ENCODE peak calls at places on chromosomes 3 and 15, in six cellular contexts. One of them, this sample, is unnamed.

GRCh38 chr3:57068437-57069089 is 8.1 kb downstream of the SPATA12 start:
- DNase-seq in COR-L47: no peak
- DNase-seq in activated T-helper 9 cell treated with anti-CD3 and anti-CD28 coated beads, Interleukin-2, amount 50 U/mL, for 16 hours: no peak
- DNase-seq in brain microvascular endothelial cell: peak; percentile 77
- DNase-seq in body of pancreas: peak; percentile 53
- DNase-seq in mesenchymal stem cell: peak; percentile 88
- DNase-seq in this sample: peak; percentile 66

GRCh38 chr3:104102386-104102785 is 1264.3 kb upstream of the ALCAM start:
- DNase-seq in COR-L47: peak; percentile 54
- DNase-seq in activated T-helper 9 cell treated with anti-CD3 and anti-CD28 coated beads, Interleukin-2, amount 50 U/mL, for 16 hours: no peak
- DNase-seq in brain microvascular endothelial cell: peak; percentile 70
- DNase-seq in body of pancreas: peak; percentile 48
- DNase-seq in mesenchymal stem cell: peak; percentile 62
- DNase-seq in this sample: peak; percentile 60

GRCh38 chr3:150736316-150736719 is 26.7 kb downstream of the SIAH2 start:
- DNase-seq in COR-L47: no peak
- DNase-seq in activated T-helper 9 cell treated with anti-CD3 and anti-CD28 coated beads, Interleukin-2, amount 50 U/mL, for 16 hours: no peak
- DNase-seq in brain microvascular endothelial cell: no peak
- DNase-seq in body of pancreas: no peak
- DNase-seq in mesenchymal stem cell: no peak
- DNase-seq in this sample: no peak

GRCh38 chr3:51045006-51045405 is 340.1 kb upstream of the MANF start:
- DNase-seq in COR-L47: no peak
- DNase-seq in activated T-helper 9 cell treated with anti-CD3 and anti-CD28 coated beads, Interleukin-2, amount 50 U/mL, for 16 hours: no peak
- DNase-seq in brain microvascular endothelial cell: no peak
- DNase-seq in body of pancreas: no peak
- DNase-seq in mesenchymal stem cell: no peak
- DNase-seq in this sample: no peak

GRCh38 chr3:116034797-116035196 is 410.5 kb downstream of the LSAMP start:
- DNase-seq in COR-L47: no peak
- DNase-seq in activated T-helper 9 cell treated with anti-CD3 and anti-CD28 coated beads, Interleukin-2, amount 50 U/mL, for 16 hours: no peak
- DNase-seq in brain microvascular endothelial cell: no peak
- DNase-seq in body of pancreas: no peak
- DNase-seq in mesenchymal stem cell: no peak
- DNase-seq in this sample: no peak

GRCh38 chr3:182618981-182619591 is 174.2 kb upstream of the ATP11B start:
- DNase-seq in COR-L47: no peak
- DNase-seq in activated T-helper 9 cell treated with anti-CD3 and anti-CD28 coated beads, Interleukin-2, amount 50 U/mL, for 16 hours: no peak
- DNase-seq in brain microvascular endothelial cell: peak; percentile 38
- DNase-seq in body of pancreas: no peak
- DNase-seq in mesenchymal stem cell: peak; percentile 14
- DNase-seq in this sample: no peak

GRCh38 chr3:52547143-52547542 is 10.7 kb downstream of the UQCC5 start:
- DNase-seq in COR-L47: no peak
- DNase-seq in activated T-helper 9 cell treated with anti-CD3 and anti-CD28 coated beads, Interleukin-2, amount 50 U/mL, for 16 hours: no peak
- DNase-seq in brain microvascular endothelial cell: no peak
- DNase-seq in body of pancreas: no peak
- DNase-seq in mesenchymal stem cell: no peak
- DNase-seq in this sample: no peak

GRCh38 chr3:168862466-168862865 is 766.7 kb upstream of the GOLIM4 start:
- DNase-seq in COR-L47: no peak
- DNase-seq in activated T-helper 9 cell treated with anti-CD3 and anti-CD28 coated beads, Interleukin-2, amount 50 U/mL, for 16 hours: no peak
- DNase-seq in brain microvascular endothelial cell: no peak
- DNase-seq in body of pancreas: no peak
- DNase-seq in mesenchymal stem cell: no peak
- DNase-seq in this sample: no peak

GRCh38 chr3:27467545-27467944 is 16.6 kb downstream of the SLC4A7 start:
- DNase-seq in COR-L47: peak; percentile 32
- DNase-seq in activated T-helper 9 cell treated with anti-CD3 and anti-CD28 coated beads, Interleukin-2, amount 50 U/mL, for 16 hours: no peak
- DNase-seq in brain microvascular endothelial cell: no peak
- DNase-seq in body of pancreas: no peak
- DNase-seq in mesenchymal stem cell: peak; percentile 55
- DNase-seq in this sample: peak; percentile 70

GRCh38 chr3:176079785-176080184 is 1117.5 kb downstream of the TBL1XR1 start:
- DNase-seq in COR-L47: no peak
- DNase-seq in activated T-helper 9 cell treated with anti-CD3 and anti-CD28 coated beads, Interleukin-2, amount 50 U/mL, for 16 hours: no peak
- DNase-seq in brain microvascular endothelial cell: no peak
- DNase-seq in body of pancreas: no peak
- DNase-seq in mesenchymal stem cell: no peak
- DNase-seq in this sample: no peak

GRCh38 chr3:52498134-52499054 is 3.3 kb downstream of the STAB1 start:
- DNase-seq in COR-L47: no peak
- DNase-seq in activated T-helper 9 cell treated with anti-CD3 and anti-CD28 coated beads, Interleukin-2, amount 50 U/mL, for 16 hours: no peak
- DNase-seq in brain microvascular endothelial cell: no peak
- DNase-seq in body of pancreas: peak; percentile 76
- DNase-seq in mesenchymal stem cell: no peak
- DNase-seq in this sample: no peak

GRCh38 chr3:177071496-177072156 is 125.7 kb downstream of the TBL1XR1 start:
- DNase-seq in COR-L47: no peak
- DNase-seq in activated T-helper 9 cell treated with anti-CD3 and anti-CD28 coated beads, Interleukin-2, amount 50 U/mL, for 16 hours: no peak
- DNase-seq in brain microvascular endothelial cell: no peak
- DNase-seq in body of pancreas: no peak
- DNase-seq in mesenchymal stem cell: no peak
- DNase-seq in this sample: no peak

GRCh38 chr3:23648965-23649328 is 156.8 kb upstream of the UBE2E1 start:
- DNase-seq in COR-L47: no peak
- DNase-seq in activated T-helper 9 cell treated with anti-CD3 and anti-CD28 coated beads, Interleukin-2, amount 50 U/mL, for 16 hours: no peak
- DNase-seq in brain microvascular endothelial cell: no peak
- DNase-seq in body of pancreas: peak; percentile 69
- DNase-seq in mesenchymal stem cell: no peak
- DNase-seq in this sample: peak; percentile 43

GRCh38 chr3:146813496-146813895 is 208.3 kb upstream of the PLSCR5 start:
- DNase-seq in COR-L47: no peak
- DNase-seq in activated T-helper 9 cell treated with anti-CD3 and anti-CD28 coated beads, Interleukin-2, amount 50 U/mL, for 16 hours: no peak
- DNase-seq in brain microvascular endothelial cell: no peak
- DNase-seq in body of pancreas: no peak
- DNase-seq in mesenchymal stem cell: peak; percentile 32
- DNase-seq in this sample: no peak

GRCh38 chr3:165895919-165896318 is 58.7 kb upstream of the BCHE start:
- DNase-seq in COR-L47: peak; percentile 39
- DNase-seq in activated T-helper 9 cell treated with anti-CD3 and anti-CD28 coated beads, Interleukin-2, amount 50 U/mL, for 16 hours: no peak
- DNase-seq in brain microvascular endothelial cell: peak; percentile 9
- DNase-seq in body of pancreas: no peak
- DNase-seq in mesenchymal stem cell: peak; percentile 30
- DNase-seq in this sample: no peak

GRCh38 chr15:99427210-99427609 is 138.6 kb upstream of the MEF2A start:
- DNase-seq in COR-L47: no peak
- DNase-seq in activated T-helper 9 cell treated with anti-CD3 and anti-CD28 coated beads, Interleukin-2, amount 50 U/mL, for 16 hours: no peak
- DNase-seq in brain microvascular endothelial cell: no peak
- DNase-seq in body of pancreas: no peak
- DNase-seq in mesenchymal stem cell: no peak
- DNase-seq in this sample: no peak

GRCh38 chr3:163033652-163034051 is 1537.0 kb downstream of the OTOL1 start:
- DNase-seq in COR-L47: no peak
- DNase-seq in activated T-helper 9 cell treated with anti-CD3 and anti-CD28 coated beads, Interleukin-2, amount 50 U/mL, for 16 hours: no peak
- DNase-seq in brain microvascular endothelial cell: no peak
- DNase-seq in body of pancreas: no peak
- DNase-seq in mesenchymal stem cell: no peak
- DNase-seq in this sample: no peak

GRCh38 chr3:59559721-59560514 is 510.1 kb upstream of the CFAP20DC start:
- DNase-seq in COR-L47: no peak
- DNase-seq in activated T-helper 9 cell treated with anti-CD3 and anti-CD28 coated beads, Interleukin-2, amount 50 U/mL, for 16 hours: no peak
- DNase-seq in brain microvascular endothelial cell: peak; percentile 98
- DNase-seq in body of pancreas: no peak
- DNase-seq in mesenchymal stem cell: peak; percentile 98
- DNase-seq in this sample: no peak

GRCh38 chr15:48996276-48996675 is 32.6 kb upstream of the SHC4 start:
- DNase-seq in COR-L47: no peak
- DNase-seq in activated T-helper 9 cell treated with anti-CD3 and anti-CD28 coated beads, Interleukin-2, amount 50 U/mL, for 16 hours: no peak
- DNase-seq in brain microvascular endothelial cell: peak; percentile 39
- DNase-seq in body of pancreas: no peak
- DNase-seq in mesenchymal stem cell: no peak
- DNase-seq in this sample: no peak

GRCh38 chr15:69979269-69979668 is 118.4 kb downstream of the TLE3 start:
- DNase-seq in COR-L47: no peak
- DNase-seq in activated T-helper 9 cell treated with anti-CD3 and anti-CD28 coated beads, Interleukin-2, amount 50 U/mL, for 16 hours: no peak
- DNase-seq in brain microvascular endothelial cell: peak; percentile 30
- DNase-seq in body of pancreas: no peak
- DNase-seq in mesenchymal stem cell: peak; percentile 18
- DNase-seq in this sample: no peak

GRCh38 chr3:8600457-8600856 is 44.1 kb downstream of the SSUH2 start:
- DNase-seq in COR-L47: no peak
- DNase-seq in activated T-helper 9 cell treated with anti-CD3 and anti-CD28 coated beads, Interleukin-2, amount 50 U/mL, for 16 hours: no peak
- DNase-seq in brain microvascular endothelial cell: no peak
- DNase-seq in body of pancreas: no peak
- DNase-seq in mesenchymal stem cell: no peak
- DNase-seq in this sample: no peak

GRCh38 chr3:67540198-67540894 is 114.1 kb downstream of the SUCLG2 start:
- DNase-seq in COR-L47: no peak
- DNase-seq in activated T-helper 9 cell treated with anti-CD3 and anti-CD28 coated beads, Interleukin-2, amount 50 U/mL, for 16 hours: no peak
- DNase-seq in brain microvascular endothelial cell: no peak
- DNase-seq in body of pancreas: no peak
- DNase-seq in mesenchymal stem cell: no peak
- DNase-seq in this sample: no peak

GRCh38 chr3:133970916-133971315 is 58.8 kb downstream of the SLCO2A1 start:
- DNase-seq in COR-L47: no peak
- DNase-seq in activated T-helper 9 cell treated with anti-CD3 and anti-CD28 coated beads, Interleukin-2, amount 50 U/mL, for 16 hours: no peak
- DNase-seq in brain microvascular endothelial cell: no peak
- DNase-seq in body of pancreas: no peak
- DNase-seq in mesenchymal stem cell: no peak
- DNase-seq in this sample: no peak

GRCh38 chr3:24417730-24418129 is 76.9 kb downstream of the THRB start:
- DNase-seq in COR-L47: no peak
- DNase-seq in activated T-helper 9 cell treated with anti-CD3 and anti-CD28 coated beads, Interleukin-2, amount 50 U/mL, for 16 hours: no peak
- DNase-seq in brain microvascular endothelial cell: no peak
- DNase-seq in body of pancreas: no peak
- DNase-seq in mesenchymal stem cell: no peak
- DNase-seq in this sample: no peak

GRCh38 chr15:63752979-63753378 is 80.8 kb downstream of the HERC1 start:
- DNase-seq in COR-L47: no peak
- DNase-seq in activated T-helper 9 cell treated with anti-CD3 and anti-CD28 coated beads, Interleukin-2, amount 50 U/mL, for 16 hours: no peak
- DNase-seq in brain microvascular endothelial cell: no peak
- DNase-seq in body of pancreas: no peak
- DNase-seq in mesenchymal stem cell: no peak
- DNase-seq in this sample: no peak

GRCh38 chr15:22988811-22989210 is 8.6 kb upstream of the CYFIP1 start:
- DNase-seq in COR-L47: no peak
- DNase-seq in activated T-helper 9 cell treated with anti-CD3 and anti-CD28 coated beads, Interleukin-2, amount 50 U/mL, for 16 hours: no peak
- DNase-seq in brain microvascular endothelial cell: no peak
- DNase-seq in body of pancreas: no peak
- DNase-seq in mesenchymal stem cell: no peak
- DNase-seq in this sample: no peak

GRCh38 chr15:45205192-45205591 is 17.4 kb upstream of the SHF start:
- DNase-seq in COR-L47: peak; percentile 74
- DNase-seq in activated T-helper 9 cell treated with anti-CD3 and anti-CD28 coated beads, Interleukin-2, amount 50 U/mL, for 16 hours: peak; percentile 29
- DNase-seq in brain microvascular endothelial cell: peak; percentile 57
- DNase-seq in body of pancreas: peak; percentile 78
- DNase-seq in mesenchymal stem cell: peak; percentile 65
- DNase-seq in this sample: peak; percentile 33

GRCh38 chr15:28955686-28956421 is 70.1 kb downstream of the APBA2 start:
- DNase-seq in COR-L47: no peak
- DNase-seq in activated T-helper 9 cell treated with anti-CD3 and anti-CD28 coated beads, Interleukin-2, amount 50 U/mL, for 16 hours: no peak
- DNase-seq in brain microvascular endothelial cell: peak; percentile 77
- DNase-seq in body of pancreas: no peak
- DNase-seq in mesenchymal stem cell: peak; percentile 92
- DNase-seq in this sample: no peak

GRCh38 chr15:74795961-74796625 is 14.2 kb downstream of the CSK start:
- DNase-seq in COR-L47: no peak
- DNase-seq in activated T-helper 9 cell treated with anti-CD3 and anti-CD28 coated beads, Interleukin-2, amount 50 U/mL, for 16 hours: no peak
- DNase-seq in brain microvascular endothelial cell: no peak
- DNase-seq in body of pancreas: no peak
- DNase-seq in mesenchymal stem cell: no peak
- DNase-seq in this sample: no peak

GRCh38 chr3:115989927-115990326 is 366.6 kb downstream of the GAP43 start:
- DNase-seq in COR-L47: no peak
- DNase-seq in activated T-helper 9 cell treated with anti-CD3 and anti-CD28 coated beads, Interleukin-2, amount 50 U/mL, for 16 hours: no peak
- DNase-seq in brain microvascular endothelial cell: peak; percentile 55
- DNase-seq in body of pancreas: no peak
- DNase-seq in mesenchymal stem cell: peak; percentile 79
- DNase-seq in this sample: no peak

GRCh38 chr15:70237626-70238025 is 139.9 kb upstream of the TLE3 start:
- DNase-seq in COR-L47: no peak
- DNase-seq in activated T-helper 9 cell treated with anti-CD3 and anti-CD28 coated beads, Interleukin-2, amount 50 U/mL, for 16 hours: no peak
- DNase-seq in brain microvascular endothelial cell: no peak
- DNase-seq in body of pancreas: no peak
- DNase-seq in mesenchymal stem cell: no peak
- DNase-seq in this sample: no peak